ENCODE peak calls at places on chromosomes 1 and 21, in nine cellular contexts. P, J, E, N, T, R, S, X and L are unnamed samples.

GRCh38 chr21:42263591-42264131 is 44.7 kb downstream of the ABCG1 start:
- DNase-seq in S (peak; percentile 60), N (no peak), X (no peak), J (no peak), E (peak; percentile 21), R (peak; percentile 40), T (no peak), P (peak; percentile 26), L (no peak)

GRCh38 chr1:196155586-196155985 is 452.7 kb downstream of the KCNT2 start:
- DNase-seq in P (no peak), E (no peak), N (no peak), S (no peak), R (no peak), T (no peak), X (no peak), J (no peak), L (no peak)

GRCh38 chr1:193519922-193520321 is 333.5 kb upstream of the B3GALT2 start:
- DNase-seq in X (no peak), N (no peak), P (peak; percentile 60), J (no peak), S (no peak), T (no peak), E (peak; percentile 9), R (no peak), L (no peak)

GRCh38 chr1:216193839-216194443 is 229.3 kb downstream of the USH2A start:
- DNase-seq in R (no peak), J (no peak), X (no peak), T (no peak), N (peak; percentile 43), E (no peak), S (no peak), P (peak; percentile 46), L (no peak)

GRCh38 chr1:202760589-202760988 is 47.6 kb downstream of the KDM5B start:
- DNase-seq in P (no peak), E (no peak), N (no peak), S (no peak), R (no peak), J (no peak), T (no peak), X (no peak), L (no peak)

GRCh38 chr1:41486892-41487728 is 2.6 kb upstream of the EDN2 start:
- DNase-seq in J (no peak), E (peak; percentile 85), P (peak; percentile 45), T (no peak), N (no peak), R (no peak), S (no peak), X (no peak), L (no peak)

GRCh38 chr1:6776389-6776788 is 8.9 kb upstream of the CAMTA1 start:
- DNase-seq in J (no peak), E (no peak), X (no peak), N (no peak), S (no peak), R (no peak), T (no peak), P (no peak), L (no peak)

GRCh38 chr1:27525296-27526271 is 35.6 kb upstream of the WASF2 start:
- DNase-seq in N (peak; percentile 89), S (peak; percentile 89), J (no peak), R (peak; percentile 65), E (peak; percentile 72), X (peak; percentile 43), P (peak; percentile 90), T (peak; percentile 87), L (peak; percentile 84)

GRCh38 chr1:202107801-202108731 is 14.7 kb upstream of the GPR37L1 start:
- DNase-seq in N (no peak), T (no peak), S (peak; percentile 66), J (no peak), X (no peak), R (peak; percentile 55), P (peak; percentile 48), E (peak; percentile 70), L (peak; percentile 89)

GRCh38 chr1:2611621-2612437 is 21.0 kb downstream of the MMEL1 start:
- DNase-seq in X (no peak), E (no peak), J (no peak), P (no peak), N (no peak), R (no peak), S (no peak), T (no peak), L (no peak)

GRCh38 chr1:224373008-224373590 is 16.4 kb downstream of the CNIH4 start:
- DNase-seq in N (no peak), S (no peak), E (no peak), P (no peak), T (no peak), J (no peak), R (no peak), X (no peak), L (no peak)
- H3K36me3 ChIP-seq in N (peaks cover 7% of the 10 kb centered on the region), S (peaks cover 44% of the 10 kb centered on the region), E (peaks cover 12% of the 10 kb centered on the region), P (peaks cover 58% of the 10 kb centered on the region), T (peaks cover 86% of the 10 kb centered on the region), J (peaks cover 24% of the 10 kb centered on the region), R (peaks cover 18% of the 10 kb centered on the region), X (peaks cover 26% of the 10 kb centered on the region), L (no peaks in the 10 kb centered on the region)

GRCh38 chr21:45386336-45386727 is 18.6 kb upstream of the COL18A1 start:
- DNase-seq in E (no peak), S (no peak), R (no peak), T (no peak), X (no peak), J (no peak), N (no peak), P (no peak), L (no peak)

GRCh38 chr21:45388011-45388521 is 16.9 kb upstream of the COL18A1 start:
- DNase-seq in E (peak; percentile 54), S (peak; percentile 57), P (no peak), R (no peak), X (no peak), N (no peak), J (no peak), T (no peak), L (no peak)

GRCh38 chr21:45387506-45387905 is 17.5 kb upstream of the COL18A1 start:
- DNase-seq in E (no peak), X (no peak), S (no peak), T (no peak), J (no peak), R (no peak), N (no peak), P (no peak), L (no peak)

GRCh38 chr21:45385549-45386050 is 19.4 kb upstream of the COL18A1 start:
- DNase-seq in X (no peak), J (no peak), S (no peak), N (no peak), R (no peak), P (no peak), E (no peak), T (no peak), L (peak; percentile 29)

DNA sequence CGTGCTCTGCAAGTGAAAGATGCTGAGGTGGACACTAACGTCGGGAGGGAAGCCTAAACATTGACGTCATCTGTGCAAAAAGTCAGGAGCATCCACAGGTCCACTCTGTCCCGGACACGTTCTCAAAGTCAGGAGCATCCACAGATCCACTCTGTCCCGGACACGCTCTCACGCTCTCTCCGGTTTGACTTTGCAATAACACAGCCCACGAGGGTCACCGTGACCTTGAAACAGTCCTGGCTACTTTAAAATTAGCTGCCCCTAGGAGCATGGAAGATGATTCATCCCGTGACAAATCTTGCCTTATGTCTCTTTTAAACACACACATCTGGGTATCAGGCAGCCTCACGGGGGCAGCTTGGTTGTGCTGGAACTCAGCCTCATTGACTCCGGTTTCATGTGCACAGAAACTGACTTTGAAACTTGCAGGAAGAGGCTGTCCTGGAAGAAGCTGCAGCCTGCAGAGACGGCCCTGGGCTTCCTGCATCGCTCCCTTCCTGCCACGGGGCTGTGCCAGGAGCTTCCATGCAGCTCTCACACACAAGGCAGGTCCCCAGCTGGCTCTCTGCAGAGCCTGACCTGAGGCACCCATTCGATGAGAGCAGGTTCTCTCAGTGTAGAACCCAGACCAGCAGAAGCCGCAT is 18.1 kb upstream of the COL18A1 start:
- DNase-seq in N (no peak), X (no peak), R (peak; percentile 39), P (no peak), J (no peak), S (peak; percentile 54), T (no peak), E (no peak), L (no peak)
- TF ChIP-seq CTCF in N (no peak), X (no peak), R (peak; percentile 6), P (no peak), J (no peak), S (no peak), T (no peak), E (no peak), L (no peak)

GRCh38 chr1:158035014-158035413 is 41.6 kb downstream of the KIRREL1 start:
- DNase-seq in R (no peak), P (no peak), S (no peak), J (no peak), T (no peak), X (no peak), E (no peak), N (no peak), L (no peak)
- H3K36me3 ChIP-seq in R (peaks cover 9% of the 10 kb centered on the region), P (no peaks in the 10 kb centered on the region), S (no peaks in the 10 kb centered on the region), J (no peaks in the 10 kb centered on the region), T (no peaks in the 10 kb centered on the region), X (no peaks in the 10 kb centered on the region), E (peaks cover 5% of the 10 kb centered on the region), N (peaks cover 41% of the 10 kb centered on the region), L (no peaks in the 10 kb centered on the region)

DNA sequence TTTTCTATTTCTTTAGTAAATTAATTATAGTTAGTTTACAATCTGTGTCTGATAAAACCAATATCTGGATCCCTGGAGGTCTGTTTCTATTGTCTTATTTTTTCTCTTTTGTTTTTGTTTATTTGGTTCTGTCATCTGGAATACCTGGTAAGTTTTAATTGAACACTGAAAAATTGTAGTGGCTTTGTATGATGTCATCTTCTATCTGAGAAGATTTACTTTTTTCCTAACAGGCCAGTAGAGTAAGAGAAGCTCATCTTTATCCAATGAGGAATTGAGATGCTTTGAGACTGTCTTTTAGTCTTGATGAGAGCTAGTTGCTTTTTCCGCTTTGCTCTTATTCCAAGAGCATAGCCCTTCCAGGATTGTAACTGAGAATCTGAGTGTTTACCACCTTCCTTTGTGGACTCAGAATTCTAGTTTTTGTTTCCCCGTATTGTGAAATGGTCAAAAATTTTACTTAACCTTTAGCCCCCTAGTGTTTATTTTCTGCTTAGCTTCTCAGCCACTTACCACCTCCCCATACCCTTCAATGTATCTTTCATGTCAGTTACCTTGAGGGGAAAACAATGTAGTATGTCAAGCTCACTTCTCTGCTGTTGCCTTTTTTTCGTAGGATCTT is 25.0 kb downstream of the PTGFRN start:
- DNase-seq in P (peak; percentile 62), E (no peak), J (no peak), X (no peak), S (no peak), T (peak; percentile 30), R (no peak), N (no peak), L (no peak)
- TF ChIP-seq CTCF in P (peak; percentile 33), E (peak; percentile 57), J (no peak), X (peak; percentile 32), S (no peak), T (peak; percentile 72), R (no peak), N (peak; percentile 23), L (peak; percentile 20)

GRCh38 chr21:33427051-33427450 is 23.8 kb downstream of the IFNGR2 start:
- DNase-seq in J (no peak), R (no peak), T (no peak), E (no peak), S (no peak), X (no peak), P (no peak), N (no peak), L (no peak)
- H3K36me3 ChIP-seq in J (peaks cover 37% of the 10 kb centered on the region), R (peaks cover 26% of the 10 kb centered on the region), T (peaks cover 99% of the 10 kb centered on the region), E (peaks cover 4% of the 10 kb centered on the region), S (peaks cover 48% of the 10 kb centered on the region), X (peaks cover 20% of the 10 kb centered on the region), P (peaks cover 7% of the 10 kb centered on the region), N (peaks cover 87% of the 10 kb centered on the region), L (no peaks in the 10 kb centered on the region)